ENCODE peak calls at places on chromosomes 16 and 17, in nine cellular contexts. One of them, this sample, is unnamed.

GRCh38 chr17:79041041-79041570 is 17.1 kb downstream of the C1QTNF1 start:
- DNase-seq in NT2/D1: no peak
- DNase-seq in coronary artery: no peak
- DNase-seq in central memory CD8-positive, alpha-beta T cell: no peak
- DNase-seq in RWPE1: no peak
- DNase-seq in OCI-LY7: no peak
- DNase-seq in SW 1271: no peak
- DNase-seq in stimulated activated CD8-positive, alpha-beta memory T cell treated with anti-CD3 and anti-CD28 coated beads, Interleukin-2, amount 100 ng/mL, for 48 hours: no peak
- DNase-seq in stimulated activated CD4-positive, alpha-beta T cell treated with anti-CD3 and anti-CD28 coated beads, Interleukin-15, amount 100 ng/mL, for 48 hours: no peak
- DNase-seq in this sample: peak

GRCh38 chr17:45705123-45706009 is 78.8 kb upstream of the CRHR1 start:
- DNase-seq in NT2/D1: no peak
- DNase-seq in coronary artery: no peak
- DNase-seq in central memory CD8-positive, alpha-beta T cell: no peak
- DNase-seq in RWPE1: peak
- DNase-seq in OCI-LY7: no peak
- DNase-seq in SW 1271: peak
- DNase-seq in stimulated activated CD8-positive, alpha-beta memory T cell treated with anti-CD3 and anti-CD28 coated beads, Interleukin-2, amount 100 ng/mL, for 48 hours: no peak
- DNase-seq in stimulated activated CD4-positive, alpha-beta T cell treated with anti-CD3 and anti-CD28 coated beads, Interleukin-15, amount 100 ng/mL, for 48 hours: peak
- DNase-seq in this sample: no peak

GRCh38 chr16:70793851-70794502 is 7.0 kb downstream of the VAC14 start:
- DNase-seq in NT2/D1: no peak
- DNase-seq in coronary artery: no peak
- DNase-seq in central memory CD8-positive, alpha-beta T cell: no peak
- DNase-seq in RWPE1: no peak
- DNase-seq in OCI-LY7: no peak
- DNase-seq in SW 1271: no peak
- DNase-seq in stimulated activated CD8-positive, alpha-beta memory T cell treated with anti-CD3 and anti-CD28 coated beads, Interleukin-2, amount 100 ng/mL, for 48 hours: no peak
- DNase-seq in stimulated activated CD4-positive, alpha-beta T cell treated with anti-CD3 and anti-CD28 coated beads, Interleukin-15, amount 100 ng/mL, for 48 hours: no peak
- DNase-seq in this sample: no peak

GRCh38 chr16:80656731-80657150 is 115.9 kb downstream of the DYNLRB2 start:
- DNase-seq in NT2/D1: no peak
- DNase-seq in coronary artery: no peak
- DNase-seq in central memory CD8-positive, alpha-beta T cell: no peak
- DNase-seq in RWPE1: no peak
- DNase-seq in OCI-LY7: no peak
- DNase-seq in SW 1271: no peak
- DNase-seq in stimulated activated CD8-positive, alpha-beta memory T cell treated with anti-CD3 and anti-CD28 coated beads, Interleukin-2, amount 100 ng/mL, for 48 hours: no peak
- DNase-seq in stimulated activated CD4-positive, alpha-beta T cell treated with anti-CD3 and anti-CD28 coated beads, Interleukin-15, amount 100 ng/mL, for 48 hours: no peak
- DNase-seq in this sample: no peak

GRCh38 chr17:82648165-82648668 is at the start of gene WDR45B:
- DNase-seq in NT2/D1: peak
- DNase-seq in coronary artery: peak
- DNase-seq in central memory CD8-positive, alpha-beta T cell: peak
- DNase-seq in RWPE1: peak
- DNase-seq in OCI-LY7: peak
- DNase-seq in SW 1271: peak
- DNase-seq in stimulated activated CD8-positive, alpha-beta memory T cell treated with anti-CD3 and anti-CD28 coated beads, Interleukin-2, amount 100 ng/mL, for 48 hours: peak
- DNase-seq in stimulated activated CD4-positive, alpha-beta T cell treated with anti-CD3 and anti-CD28 coated beads, Interleukin-15, amount 100 ng/mL, for 48 hours: peak
- DNase-seq in this sample: peak

GRCh38 chr17:64531955-64532371 is 25.2 kb downstream of the CEP95 start:
- DNase-seq in NT2/D1: no peak
- DNase-seq in coronary artery: no peak
- DNase-seq in central memory CD8-positive, alpha-beta T cell: no peak
- DNase-seq in RWPE1: no peak
- DNase-seq in OCI-LY7: no peak
- DNase-seq in SW 1271: no peak
- DNase-seq in stimulated activated CD8-positive, alpha-beta memory T cell treated with anti-CD3 and anti-CD28 coated beads, Interleukin-2, amount 100 ng/mL, for 48 hours: no peak
- DNase-seq in stimulated activated CD4-positive, alpha-beta T cell treated with anti-CD3 and anti-CD28 coated beads, Interleukin-15, amount 100 ng/mL, for 48 hours: no peak
- DNase-seq in this sample: no peak

GRCh38 chr17:36148559-36149295 is 27.7 kb downstream of the TBC1D3B start:
- DNase-seq in NT2/D1: peak
- DNase-seq in coronary artery: no peak
- DNase-seq in central memory CD8-positive, alpha-beta T cell: peak
- DNase-seq in RWPE1: peak
- DNase-seq in OCI-LY7: peak
- DNase-seq in SW 1271: peak
- DNase-seq in stimulated activated CD8-positive, alpha-beta memory T cell treated with anti-CD3 and anti-CD28 coated beads, Interleukin-2, amount 100 ng/mL, for 48 hours: peak
- DNase-seq in stimulated activated CD4-positive, alpha-beta T cell treated with anti-CD3 and anti-CD28 coated beads, Interleukin-15, amount 100 ng/mL, for 48 hours: peak
- DNase-seq in this sample: peak

GRCh38 chr16:10577305-10578202 is 2.8 kb downstream of the EMP2 start:
- DNase-seq in NT2/D1: no peak
- DNase-seq in coronary artery: peak
- DNase-seq in central memory CD8-positive, alpha-beta T cell: no peak
- DNase-seq in RWPE1: no peak
- DNase-seq in OCI-LY7: no peak
- DNase-seq in SW 1271: no peak
- DNase-seq in stimulated activated CD8-positive, alpha-beta memory T cell treated with anti-CD3 and anti-CD28 coated beads, Interleukin-2, amount 100 ng/mL, for 48 hours: no peak
- DNase-seq in stimulated activated CD4-positive, alpha-beta T cell treated with anti-CD3 and anti-CD28 coated beads, Interleukin-15, amount 100 ng/mL, for 48 hours: no peak
- DNase-seq in this sample: no peak

GRCh38 chr17:67400193-67400592 is 23.1 kb downstream of the PITPNC1 start:
- DNase-seq in NT2/D1: no peak
- DNase-seq in coronary artery: no peak
- DNase-seq in central memory CD8-positive, alpha-beta T cell: no peak
- DNase-seq in RWPE1: no peak
- DNase-seq in OCI-LY7: no peak
- DNase-seq in SW 1271: no peak
- DNase-seq in stimulated activated CD8-positive, alpha-beta memory T cell treated with anti-CD3 and anti-CD28 coated beads, Interleukin-2, amount 100 ng/mL, for 48 hours: no peak
- DNase-seq in stimulated activated CD4-positive, alpha-beta T cell treated with anti-CD3 and anti-CD28 coated beads, Interleukin-15, amount 100 ng/mL, for 48 hours: no peak
- DNase-seq in this sample: no peak

GRCh38 chr16:88703486-88704309 is 2.5 kb downstream of the RNF166 start:
- DNase-seq in NT2/D1: no peak
- DNase-seq in coronary artery: no peak
- DNase-seq in central memory CD8-positive, alpha-beta T cell: peak
- DNase-seq in RWPE1: no peak
- DNase-seq in OCI-LY7: peak
- DNase-seq in SW 1271: no peak
- DNase-seq in stimulated activated CD8-positive, alpha-beta memory T cell treated with anti-CD3 and anti-CD28 coated beads, Interleukin-2, amount 100 ng/mL, for 48 hours: peak
- DNase-seq in stimulated activated CD4-positive, alpha-beta T cell treated with anti-CD3 and anti-CD28 coated beads, Interleukin-15, amount 100 ng/mL, for 48 hours: peak
- DNase-seq in this sample: no peak

GRCh38 chr16:1434644-1435592 is 4.0 kb downstream of the PERCC1 start:
- DNase-seq in NT2/D1: no peak
- DNase-seq in coronary artery: no peak
- DNase-seq in central memory CD8-positive, alpha-beta T cell: no peak
- DNase-seq in RWPE1: no peak
- DNase-seq in OCI-LY7: no peak
- DNase-seq in SW 1271: no peak
- DNase-seq in stimulated activated CD8-positive, alpha-beta memory T cell treated with anti-CD3 and anti-CD28 coated beads, Interleukin-2, amount 100 ng/mL, for 48 hours: no peak
- DNase-seq in stimulated activated CD4-positive, alpha-beta T cell treated with anti-CD3 and anti-CD28 coated beads, Interleukin-15, amount 100 ng/mL, for 48 hours: no peak
- DNase-seq in this sample: no peak

GRCh38 chr17:83171661-83172060 is 92.3 kb downstream of the METRNL start:
- DNase-seq in NT2/D1: no peak
- DNase-seq in coronary artery: peak
- DNase-seq in central memory CD8-positive, alpha-beta T cell: no peak
- DNase-seq in RWPE1: peak
- DNase-seq in OCI-LY7: no peak
- DNase-seq in SW 1271: no peak
- DNase-seq in stimulated activated CD8-positive, alpha-beta memory T cell treated with anti-CD3 and anti-CD28 coated beads, Interleukin-2, amount 100 ng/mL, for 48 hours: no peak
- DNase-seq in stimulated activated CD4-positive, alpha-beta T cell treated with anti-CD3 and anti-CD28 coated beads, Interleukin-15, amount 100 ng/mL, for 48 hours: no peak
- DNase-seq in this sample: no peak

GRCh38 chr17:34725008-34725407 is 145.6 kb downstream of the TMEM132E start:
- DNase-seq in NT2/D1: no peak
- DNase-seq in coronary artery: peak
- DNase-seq in central memory CD8-positive, alpha-beta T cell: no peak
- DNase-seq in RWPE1: no peak
- DNase-seq in OCI-LY7: no peak
- DNase-seq in SW 1271: no peak
- DNase-seq in stimulated activated CD8-positive, alpha-beta memory T cell treated with anti-CD3 and anti-CD28 coated beads, Interleukin-2, amount 100 ng/mL, for 48 hours: no peak
- DNase-seq in stimulated activated CD4-positive, alpha-beta T cell treated with anti-CD3 and anti-CD28 coated beads, Interleukin-15, amount 100 ng/mL, for 48 hours: no peak
- DNase-seq in this sample: no peak

GRCh38 chr17:56358651-56359050 is 205.4 kb downstream of the ANKFN1 start:
- DNase-seq in NT2/D1: no peak
- DNase-seq in coronary artery: no peak
- DNase-seq in central memory CD8-positive, alpha-beta T cell: no peak
- DNase-seq in RWPE1: peak
- DNase-seq in OCI-LY7: no peak
- DNase-seq in SW 1271: no peak
- DNase-seq in stimulated activated CD8-positive, alpha-beta memory T cell treated with anti-CD3 and anti-CD28 coated beads, Interleukin-2, amount 100 ng/mL, for 48 hours: no peak
- DNase-seq in stimulated activated CD4-positive, alpha-beta T cell treated with anti-CD3 and anti-CD28 coated beads, Interleukin-15, amount 100 ng/mL, for 48 hours: no peak
- DNase-seq in this sample: no peak

GRCh38 chr17:49035470-49036269 is 38.5 kb downstream of the IGF2BP1 start:
- DNase-seq in NT2/D1: no peak
- DNase-seq in coronary artery: no peak
- DNase-seq in central memory CD8-positive, alpha-beta T cell: no peak
- DNase-seq in RWPE1: peak
- DNase-seq in OCI-LY7: peak
- DNase-seq in SW 1271: no peak
- DNase-seq in stimulated activated CD8-positive, alpha-beta memory T cell treated with anti-CD3 and anti-CD28 coated beads, Interleukin-2, amount 100 ng/mL, for 48 hours: peak
- DNase-seq in stimulated activated CD4-positive, alpha-beta T cell treated with anti-CD3 and anti-CD28 coated beads, Interleukin-15, amount 100 ng/mL, for 48 hours: peak
- DNase-seq in this sample: no peak

GRCh38 chr17:22128171-22128570 is 435.8 kb downstream of the KCNJ18 start:
- DNase-seq in NT2/D1: no peak
- DNase-seq in coronary artery: no peak
- DNase-seq in central memory CD8-positive, alpha-beta T cell: no peak
- DNase-seq in RWPE1: no peak
- DNase-seq in OCI-LY7: no peak
- DNase-seq in SW 1271: no peak
- DNase-seq in stimulated activated CD8-positive, alpha-beta memory T cell treated with anti-CD3 and anti-CD28 coated beads, Interleukin-2, amount 100 ng/mL, for 48 hours: no peak
- DNase-seq in stimulated activated CD4-positive, alpha-beta T cell treated with anti-CD3 and anti-CD28 coated beads, Interleukin-15, amount 100 ng/mL, for 48 hours: no peak
- DNase-seq in this sample: no peak

GRCh38 chr17:63967953-63968352 is 4.8 kb downstream of the SCN4A start:
- DNase-seq in NT2/D1: no peak
- DNase-seq in coronary artery: no peak
- DNase-seq in central memory CD8-positive, alpha-beta T cell: no peak
- DNase-seq in RWPE1: no peak
- DNase-seq in OCI-LY7: no peak
- DNase-seq in SW 1271: no peak
- DNase-seq in stimulated activated CD8-positive, alpha-beta memory T cell treated with anti-CD3 and anti-CD28 coated beads, Interleukin-2, amount 100 ng/mL, for 48 hours: no peak
- DNase-seq in stimulated activated CD4-positive, alpha-beta T cell treated with anti-CD3 and anti-CD28 coated beads, Interleukin-15, amount 100 ng/mL, for 48 hours: no peak
- DNase-seq in this sample: no peak

GRCh38 chr17:7443499-7444485 is 1.1 kb upstream of the CHRNB1 start:
- DNase-seq in NT2/D1: no peak
- DNase-seq in coronary artery: no peak
- DNase-seq in central memory CD8-positive, alpha-beta T cell: no peak
- DNase-seq in RWPE1: peak
- DNase-seq in OCI-LY7: no peak
- DNase-seq in SW 1271: no peak
- DNase-seq in stimulated activated CD8-positive, alpha-beta memory T cell treated with anti-CD3 and anti-CD28 coated beads, Interleukin-2, amount 100 ng/mL, for 48 hours: no peak
- DNase-seq in stimulated activated CD4-positive, alpha-beta T cell treated with anti-CD3 and anti-CD28 coated beads, Interleukin-15, amount 100 ng/mL, for 48 hours: no peak
- DNase-seq in this sample: no peak

GRCh38 chr17:28047806-28048205 is 5.3 kb downstream of the NLK start:
- DNase-seq in NT2/D1: no peak
- DNase-seq in coronary artery: no peak
- DNase-seq in central memory CD8-positive, alpha-beta T cell: no peak
- DNase-seq in RWPE1: no peak
- DNase-seq in OCI-LY7: peak
- DNase-seq in SW 1271: no peak
- DNase-seq in stimulated activated CD8-positive, alpha-beta memory T cell treated with anti-CD3 and anti-CD28 coated beads, Interleukin-2, amount 100 ng/mL, for 48 hours: no peak
- DNase-seq in stimulated activated CD4-positive, alpha-beta T cell treated with anti-CD3 and anti-CD28 coated beads, Interleukin-15, amount 100 ng/mL, for 48 hours: no peak
- DNase-seq in this sample: no peak

GRCh38 chr17:37725601-37726146 is 19.2 kb downstream of the HNF1B start:
- DNase-seq in NT2/D1: no peak
- DNase-seq in coronary artery: no peak
- DNase-seq in central memory CD8-positive, alpha-beta T cell: no peak
- DNase-seq in RWPE1: no peak
- DNase-seq in OCI-LY7: no peak
- DNase-seq in SW 1271: no peak
- DNase-seq in stimulated activated CD8-positive, alpha-beta memory T cell treated with anti-CD3 and anti-CD28 coated beads, Interleukin-2, amount 100 ng/mL, for 48 hours: no peak
- DNase-seq in stimulated activated CD4-positive, alpha-beta T cell treated with anti-CD3 and anti-CD28 coated beads, Interleukin-15, amount 100 ng/mL, for 48 hours: no peak
- DNase-seq in this sample: no peak

GRCh38 chr17:8918811-8919210 is 46.7 kb downstream of the PIK3R5 start:
- DNase-seq in NT2/D1: no peak
- DNase-seq in coronary artery: no peak
- DNase-seq in central memory CD8-positive, alpha-beta T cell: no peak
- DNase-seq in RWPE1: no peak
- DNase-seq in OCI-LY7: no peak
- DNase-seq in SW 1271: peak
- DNase-seq in stimulated activated CD8-positive, alpha-beta memory T cell treated with anti-CD3 and anti-CD28 coated beads, Interleukin-2, amount 100 ng/mL, for 48 hours: no peak
- DNase-seq in stimulated activated CD4-positive, alpha-beta T cell treated with anti-CD3 and anti-CD28 coated beads, Interleukin-15, amount 100 ng/mL, for 48 hours: no peak
- DNase-seq in this sample: no peak

GRCh38 chr16:70610273-70611223 is 35.8 kb upstream of the IL34 start:
- DNase-seq in NT2/D1: no peak
- DNase-seq in coronary artery: no peak
- DNase-seq in central memory CD8-positive, alpha-beta T cell: no peak
- DNase-seq in RWPE1: no peak
- DNase-seq in OCI-LY7: no peak
- DNase-seq in SW 1271: no peak
- DNase-seq in stimulated activated CD8-positive, alpha-beta memory T cell treated with anti-CD3 and anti-CD28 coated beads, Interleukin-2, amount 100 ng/mL, for 48 hours: no peak
- DNase-seq in stimulated activated CD4-positive, alpha-beta T cell treated with anti-CD3 and anti-CD28 coated beads, Interleukin-15, amount 100 ng/mL, for 48 hours: no peak
- DNase-seq in this sample: no peak

GRCh38 chr17:10217916-10218315 is 19.5 kb upstream of the GAS7 start:
- DNase-seq in NT2/D1: no peak
- DNase-seq in coronary artery: no peak
- DNase-seq in central memory CD8-positive, alpha-beta T cell: no peak
- DNase-seq in RWPE1: no peak
- DNase-seq in OCI-LY7: no peak
- DNase-seq in SW 1271: no peak
- DNase-seq in stimulated activated CD8-positive, alpha-beta memory T cell treated with anti-CD3 and anti-CD28 coated beads, Interleukin-2, amount 100 ng/mL, for 48 hours: no peak
- DNase-seq in stimulated activated CD4-positive, alpha-beta T cell treated with anti-CD3 and anti-CD28 coated beads, Interleukin-15, amount 100 ng/mL, for 48 hours: no peak
- DNase-seq in this sample: peak

GRCh38 chr17:74959826-74960738 is 12.5 kb downstream of the HID1 start:
- DNase-seq in NT2/D1: no peak
- DNase-seq in coronary artery: no peak
- DNase-seq in central memory CD8-positive, alpha-beta T cell: no peak
- DNase-seq in RWPE1: peak
- DNase-seq in OCI-LY7: no peak
- DNase-seq in SW 1271: no peak
- DNase-seq in stimulated activated CD8-positive, alpha-beta memory T cell treated with anti-CD3 and anti-CD28 coated beads, Interleukin-2, amount 100 ng/mL, for 48 hours: no peak
- DNase-seq in stimulated activated CD4-positive, alpha-beta T cell treated with anti-CD3 and anti-CD28 coated beads, Interleukin-15, amount 100 ng/mL, for 48 hours: no peak
- DNase-seq in this sample: no peak

GRCh38 chr16:48393843-48394703 is 8.9 kb upstream of the SIAH1 start:
- DNase-seq in NT2/D1: no peak
- DNase-seq in coronary artery: no peak
- DNase-seq in central memory CD8-positive, alpha-beta T cell: no peak
- DNase-seq in RWPE1: no peak
- DNase-seq in OCI-LY7: no peak
- DNase-seq in SW 1271: no peak
- DNase-seq in stimulated activated CD8-positive, alpha-beta memory T cell treated with anti-CD3 and anti-CD28 coated beads, Interleukin-2, amount 100 ng/mL, for 48 hours: no peak
- DNase-seq in stimulated activated CD4-positive, alpha-beta T cell treated with anti-CD3 and anti-CD28 coated beads, Interleukin-15, amount 100 ng/mL, for 48 hours: peak
- DNase-seq in this sample: peak

GRCh38 chr17:79562117-79562805 is 48.6 kb downstream of the RBFOX3 start:
- DNase-seq in NT2/D1: no peak
- DNase-seq in coronary artery: no peak
- DNase-seq in central memory CD8-positive, alpha-beta T cell: no peak
- DNase-seq in RWPE1: no peak
- DNase-seq in OCI-LY7: no peak
- DNase-seq in SW 1271: no peak
- DNase-seq in stimulated activated CD8-positive, alpha-beta memory T cell treated with anti-CD3 and anti-CD28 coated beads, Interleukin-2, amount 100 ng/mL, for 48 hours: no peak
- DNase-seq in stimulated activated CD4-positive, alpha-beta T cell treated with anti-CD3 and anti-CD28 coated beads, Interleukin-15, amount 100 ng/mL, for 48 hours: no peak
- DNase-seq in this sample: no peak

GRCh38 chr16:426115-426905 is 861 bp downstream of the RAB11FIP3 start:
- DNase-seq in NT2/D1: no peak
- DNase-seq in coronary artery: no peak
- DNase-seq in central memory CD8-positive, alpha-beta T cell: no peak
- DNase-seq in RWPE1: peak
- DNase-seq in OCI-LY7: peak
- DNase-seq in SW 1271: no peak
- DNase-seq in stimulated activated CD8-positive, alpha-beta memory T cell treated with anti-CD3 and anti-CD28 coated beads, Interleukin-2, amount 100 ng/mL, for 48 hours: no peak
- DNase-seq in stimulated activated CD4-positive, alpha-beta T cell treated with anti-CD3 and anti-CD28 coated beads, Interleukin-15, amount 100 ng/mL, for 48 hours: no peak
- DNase-seq in this sample: no peak

GRCh38 chr16:85372627-85373372 is 240.3 kb upstream of the GSE1 start:
- DNase-seq in NT2/D1: no peak
- DNase-seq in coronary artery: no peak
- DNase-seq in central memory CD8-positive, alpha-beta T cell: no peak
- DNase-seq in RWPE1: peak
- DNase-seq in OCI-LY7: no peak
- DNase-seq in SW 1271: peak
- DNase-seq in stimulated activated CD8-positive, alpha-beta memory T cell treated with anti-CD3 and anti-CD28 coated beads, Interleukin-2, amount 100 ng/mL, for 48 hours: peak
- DNase-seq in stimulated activated CD4-positive, alpha-beta T cell treated with anti-CD3 and anti-CD28 coated beads, Interleukin-15, amount 100 ng/mL, for 48 hours: peak
- DNase-seq in this sample: no peak

GRCh38 chr17:3693829-3694231 is 2.1 kb downstream of the P2RX5 start:
- DNase-seq in NT2/D1: no peak
- DNase-seq in coronary artery: no peak
- DNase-seq in central memory CD8-positive, alpha-beta T cell: no peak
- DNase-seq in RWPE1: no peak
- DNase-seq in OCI-LY7: peak
- DNase-seq in SW 1271: no peak
- DNase-seq in stimulated activated CD8-positive, alpha-beta memory T cell treated with anti-CD3 and anti-CD28 coated beads, Interleukin-2, amount 100 ng/mL, for 48 hours: peak
- DNase-seq in stimulated activated CD4-positive, alpha-beta T cell treated with anti-CD3 and anti-CD28 coated beads, Interleukin-15, amount 100 ng/mL, for 48 hours: peak
- DNase-seq in this sample: no peak

GRCh38 chr16:62664566-62664965 is 628.3 kb upstream of the CDH8 start:
- DNase-seq in NT2/D1: no peak
- DNase-seq in coronary artery: no peak
- DNase-seq in central memory CD8-positive, alpha-beta T cell: no peak
- DNase-seq in RWPE1: no peak
- DNase-seq in OCI-LY7: no peak
- DNase-seq in SW 1271: no peak
- DNase-seq in stimulated activated CD8-positive, alpha-beta memory T cell treated with anti-CD3 and anti-CD28 coated beads, Interleukin-2, amount 100 ng/mL, for 48 hours: no peak
- DNase-seq in stimulated activated CD4-positive, alpha-beta T cell treated with anti-CD3 and anti-CD28 coated beads, Interleukin-15, amount 100 ng/mL, for 48 hours: no peak
- DNase-seq in this sample: no peak

GRCh38 chr17:44084131-44084538 is 13.6 kb downstream of the G6PC3 start:
- DNase-seq in NT2/D1: no peak
- DNase-seq in coronary artery: no peak
- DNase-seq in central memory CD8-positive, alpha-beta T cell: no peak
- DNase-seq in RWPE1: no peak
- DNase-seq in OCI-LY7: peak
- DNase-seq in SW 1271: no peak
- DNase-seq in stimulated activated CD8-positive, alpha-beta memory T cell treated with anti-CD3 and anti-CD28 coated beads, Interleukin-2, amount 100 ng/mL, for 48 hours: peak
- DNase-seq in stimulated activated CD4-positive, alpha-beta T cell treated with anti-CD3 and anti-CD28 coated beads, Interleukin-15, amount 100 ng/mL, for 48 hours: peak
- DNase-seq in this sample: no peak

This sample was measured in mesenteric fat pad.